ENCODE peak calls at places on chromosome 18, in eight cellular contexts. X is activated B cell treated with CpG ODN at 0.5 μM for 24 hours; T is colonic mucosa; I is psoas muscle; G is GM10248; C is bronchial epithelial cell; D is CD4-positive, alpha-beta T cell; H is mucosa of descending colon. L is an unnamed sample.

GRCh38 chr18:9901377-9901776 is 12.4 kb upstream of the VAPA start:
- DNase-seq in G (no peak), H (no peak), D (no peak), X (no peak), C (no peak), T (no peak), I (no peak), L (no peak)

GRCh38 chr18:46793565-46793964 is 36.7 kb upstream of the ST8SIA5 start:
- DNase-seq in T (no peak), H (no peak), G (no peak), D (no peak), I (no peak), C (no peak), X (no peak), L (no peak)

GRCh38 chr18:34956663-34957062 is 84.5 kb upstream of the MAPRE2 start:
- DNase-seq in I (no peak), D (no peak), G (no peak), T (no peak), X (no peak), C (peak), H (no peak), L (no peak)

GRCh38 chr18:74742573-74742972 is 144.9 kb downstream of the ZNF407 start:
- DNase-seq in I (no peak), H (no peak), D (no peak), C (no peak), X (no peak), G (no peak), T (no peak), L (no peak)

GRCh38 chr18:52426041-52426440 is 86.0 kb downstream of the DCC start:
- DNase-seq in H (no peak), I (no peak), C (no peak), X (no peak), D (no peak), G (no peak), T (no peak), L (no peak)

GRCh38 chr18:36526611-36527010 is 229.1 kb downstream of the FHOD3 start:
- DNase-seq in I (no peak), X (no peak), G (no peak), H (no peak), T (no peak), C (no peak), D (no peak), L (no peak)

GRCh38 chr18:63238711-63239110 is 80.9 kb downstream of the BCL2 start:
- DNase-seq in D (no peak), I (no peak), X (no peak), G (no peak), H (no peak), T (no peak), C (peak), L (no peak)

GRCh38 chr18:53380063-53380639 is 844.3 kb downstream of the MBD2 start:
- DNase-seq in X (no peak), I (no peak), C (peak), H (no peak), T (no peak), G (peak), D (no peak), L (no peak)

GRCh38 chr18:10689231-10689953 is 163.6 kb downstream of the NAPG start:
- DNase-seq in I (no peak), C (no peak), D (no peak), T (no peak), G (no peak), X (no peak), H (no peak), L (no peak)

GRCh38 chr18:31438402-31438801 is 9.1 kb upstream of the DSG3 start:
- DNase-seq in D (no peak), X (no peak), H (no peak), I (no peak), T (no peak), C (no peak), G (peak), L (no peak)

GRCh38 chr18:79590191-79591039 is 89.2 kb upstream of the CTDP1 start:
- DNase-seq in I (no peak), X (no peak), T (no peak), C (no peak), G (no peak), D (no peak), H (no peak), L (no peak)

GRCh38 chr18:2050016-2050415 is 521.3 kb downstream of the METTL4 start:
- DNase-seq in H (no peak), G (no peak), I (no peak), C (peak), D (no peak), T (no peak), X (no peak), L (no peak)

GRCh38 chr18:9683418-9684396 is 24.4 kb upstream of the RAB31 start:
- DNase-seq in C (peak), G (no peak), I (no peak), H (no peak), D (no peak), X (no peak), T (no peak), L (no peak)

GRCh38 chr18:28204154-28204553 is 27.2 kb upstream of the CDH2 start:
- DNase-seq in G (no peak), I (no peak), D (no peak), X (no peak), C (peak), H (no peak), T (no peak), L (no peak)

GRCh38 chr18:30971338-30971956 is 71.1 kb downstream of the DSC3 start:
- DNase-seq in H (no peak), T (no peak), X (no peak), D (no peak), I (no peak), G (peak), C (peak), L (no peak)

GRCh38 chr18:48133675-48134251 is 203.3 kb upstream of the SMAD2 start:
- DNase-seq in H (peak), G (no peak), C (peak), I (no peak), D (no peak), X (no peak), T (peak), L (no peak)

GRCh38 chr18:58315739-58316215 is 271.8 kb downstream of the NEDD4L start:
- DNase-seq in H (peak), T (peak), C (peak), G (no peak), X (no peak), I (no peak), D (no peak), L (no peak)

GRCh38 chr18:58315041-58315440 is 271.0 kb downstream of the NEDD4L start:
- DNase-seq in H (no peak), X (no peak), G (no peak), C (no peak), D (no peak), T (no peak), I (no peak), L (no peak)

GRCh38 chr18:58316943-58317342 is 272.9 kb downstream of the NEDD4L start:
- DNase-seq in I (no peak), T (no peak), G (peak), D (no peak), H (no peak), X (no peak), C (no peak), L (no peak)

GRCh38 chr18:58314284-58314683 is 270.3 kb downstream of the NEDD4L start:
- DNase-seq in D (no peak), X (no peak), C (peak), H (no peak), T (no peak), I (peak), G (no peak), L (no peak)

GRCh38 chr18:58316400-58316942 is 272.4 kb downstream of the NEDD4L start:
- DNase-seq in I (no peak), X (no peak), T (no peak), D (no peak), C (no peak), H (no peak), G (no peak), L (no peak)
- TF ChIP-seq CTCF in I (no peak), X (no peak), T (no peak), D (no peak), C (no peak), H (no peak), G (no peak), L (no peak)

GRCh38 chr18:49178736-49179135 is 228.0 kb upstream of the SMAD7 start:
- DNase-seq in I (no peak), X (no peak), H (no peak), G (no peak), C (peak), T (peak), D (no peak), L (no peak)
- TF ChIP-seq CTCF in I (peak), X (no peak), H (no peak), G (peak), C (peak), T (peak), D (no peak), L (peak)

GRCh38 chr18:60090170-60090569 is 190.4 kb downstream of the PMAIP1 start:
- DNase-seq in G (no peak), X (no peak), T (no peak), H (no peak), D (no peak), I (no peak), C (peak), L (no peak)
- TF ChIP-seq CTCF in G (no peak), X (no peak), T (no peak), H (no peak), D (no peak), I (no peak), C (peak), L (no peak)

DNA sequence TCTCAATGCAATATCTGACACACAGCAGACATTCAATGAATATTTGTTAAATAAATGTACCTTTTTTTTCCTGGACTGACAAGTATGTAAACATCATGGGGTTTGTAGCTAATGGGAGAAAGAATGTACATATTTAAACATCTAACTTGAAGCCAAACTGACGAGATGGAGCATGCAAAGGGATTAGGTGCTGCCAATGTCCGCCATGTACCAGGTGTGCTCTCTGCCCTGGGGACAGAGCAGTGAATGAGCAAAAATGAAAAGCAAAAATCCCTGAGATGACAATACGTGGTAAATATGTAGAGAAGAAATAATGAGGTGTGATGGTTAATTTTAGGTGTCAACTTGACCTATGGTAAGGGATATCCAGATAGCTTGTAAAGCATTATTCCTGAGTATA is 247.4 kb upstream of the CELF4 start:
- DNase-seq in I (no peak), T (no peak), H (no peak), C (peak), G (no peak), X (no peak), D (no peak), L (no peak)
- TF ChIP-seq CTCF in I (no peak), T (no peak), H (no peak), C (no peak), G (no peak), X (no peak), D (no peak), L (no peak)

GRCh38 chr18:55228191-55228590 is 268.9 kb upstream of the CCDC68 start:
- DNase-seq in I (no peak), X (no peak), C (no peak), H (no peak), T (no peak), D (no peak), G (no peak), L (no peak)
- TF ChIP-seq CTCF in I (no peak), X (no peak), C (no peak), H (no peak), T (no peak), D (no peak), G (no peak), L (no peak)

GRCh38 chr18:70576281-70577022 is 287.6 kb downstream of the SOCS6 start:
- DNase-seq in D (no peak), I (no peak), C (no peak), H (no peak), G (no peak), X (no peak), T (no peak), L (no peak)

GRCh38 chr18:70577023-70577420 is 288.2 kb downstream of the SOCS6 start:
- DNase-seq in T (no peak), C (no peak), G (no peak), I (no peak), D (no peak), H (no peak), X (no peak), L (no peak)

GRCh38 chr18:70578480-70578879 is 289.6 kb downstream of the SOCS6 start:
- DNase-seq in G (no peak), T (no peak), H (no peak), D (no peak), I (peak), C (no peak), X (no peak), L (no peak)
- TF ChIP-seq CTCF in G (no peak), T (no peak), H (no peak), D (no peak), I (no peak), C (no peak), X (no peak), L (no peak)

GRCh38 chr18:25352629-25353005 is 651 bp upstream of the ZNF521 start:
- DNase-seq in C (no peak), D (no peak), T (no peak), G (no peak), I (no peak), H (no peak), X (no peak), L (no peak)

GRCh38 chr18:25350561-25351201 is 1.3 kb downstream of the ZNF521 start:
- DNase-seq in I (peak), D (no peak), H (peak), T (peak), G (peak), X (peak), C (no peak), L (peak)

GRCh38 chr18:25353080-25353479 is 1.1 kb upstream of the ZNF521 start:
- DNase-seq in I (no peak), C (no peak), T (no peak), D (no peak), H (no peak), G (no peak), X (no peak), L (no peak)

GRCh38 chr18:25351280-25351772 is 640 bp downstream of the ZNF521 start:
- DNase-seq in X (no peak), D (no peak), H (no peak), C (no peak), I (no peak), G (no peak), T (peak), L (no peak)

GRCh38 chr18:25351773-25352628 is at the start of gene ZNF521:
- DNase-seq in G (peak), I (peak), D (no peak), T (peak), X (peak), H (peak), C (peak), L (peak)
- TF ChIP-seq CTCF in G (no peak), I (peak), D (no peak), T (no peak), X (no peak), H (no peak), C (peak), L (no peak)

DNA sequence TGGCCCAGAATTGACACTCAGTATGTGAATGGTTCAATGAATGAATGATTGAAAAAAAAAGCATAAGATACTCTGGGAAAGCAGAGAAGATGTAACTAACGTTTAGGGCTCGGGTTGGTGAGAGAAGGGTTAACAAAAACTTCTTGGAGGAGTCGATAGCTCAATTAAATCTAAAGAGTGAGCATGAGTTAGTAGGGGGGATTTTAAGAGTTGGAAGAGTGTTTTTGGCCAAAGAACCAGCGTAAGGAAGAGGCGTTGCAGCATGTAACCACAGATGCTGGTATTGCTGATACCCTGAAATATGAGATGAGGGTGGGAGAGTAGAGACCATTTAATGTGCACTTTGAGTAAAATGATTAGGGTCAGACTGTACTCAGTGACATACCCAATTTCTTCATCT is 14.5 kb downstream of the ARHGAP28 start:
- DNase-seq in G (no peak), T (no peak), C (no peak), I (no peak), X (no peak), H (no peak), D (no peak), L (no peak)
- TF ChIP-seq CTCF in G (no peak), T (no peak), C (no peak), I (no peak), X (no peak), H (no peak), D (no peak), L (no peak)

GRCh38 chr18:55338955-55339662 is 248.9 kb downstream of the TCF4 start:
- DNase-seq in I (no peak), H (no peak), C (peak), X (no peak), D (no peak), G (no peak), T (no peak), L (no peak)
- TF ChIP-seq CTCF in I (no peak), H (no peak), C (no peak), X (no peak), D (no peak), G (no peak), T (no peak), L (no peak)

DNA sequence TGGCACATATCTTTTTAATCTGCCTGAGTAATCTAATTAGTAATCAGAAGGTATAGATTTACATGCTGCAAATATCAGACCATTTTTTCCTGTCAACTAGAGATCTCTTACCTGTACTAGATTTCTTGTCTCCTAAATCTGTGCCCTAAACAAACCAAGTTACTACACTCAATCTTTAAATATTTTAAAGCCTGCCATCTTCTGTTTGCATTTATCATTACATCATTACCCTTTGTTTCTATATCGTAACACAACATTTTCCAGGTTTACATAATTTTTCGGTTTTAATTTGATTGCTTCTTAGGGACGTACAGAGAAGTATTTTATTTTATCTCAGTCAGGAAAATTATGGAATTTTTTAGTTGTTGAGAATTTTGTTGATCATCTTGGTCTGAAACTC is 25.7 kb downstream of the PSMA8 start:
- DNase-seq in X (no peak), I (no peak), G (peak), T (no peak), C (peak), H (no peak), D (no peak), L (no peak)
- TF ChIP-seq CTCF in X (no peak), I (no peak), G (peak), T (no peak), C (no peak), H (no peak), D (peak), L (peak)